ENCODE peak calls at places on chromosomes 5 and 9, in four cellular contexts. B is mucosa of descending colon; Z is CD4-positive, CD25-positive, alpha-beta regulatory T cell; S is aorta. W is an unnamed sample.

GRCh38 chr5:99815-100214 is 7.8 kb downstream of the PLEKHG4B start:
- DNase-seq in S (no peak), B (no peak), Z (no peak), W (no peak)

GRCh38 chr5:55232985-55233928 is at the start of gene CCNO:
- DNase-seq in Z (peak; percentile 53), B (peak; percentile 72), S (peak; percentile 84), W (peak; percentile 81)

GRCh38 chr9:71647094-71647591 is 121.2 kb downstream of the CEMIP2 start:
- DNase-seq in S (peak; percentile 86), Z (no peak), B (peak; percentile 86), W (no peak)

GRCh38 chr5:36363101-36363500 is 61.4 kb upstream of the RANBP3L start:
- DNase-seq in S (no peak), B (no peak), Z (no peak), W (no peak)

GRCh38 chr5:76521240-76521758 is 101.9 kb downstream of the F2RL2 start:
- DNase-seq in B (no peak), S (no peak), Z (no peak), W (no peak)

GRCh38 chr9:70110194-70111041 is 66.8 kb downstream of the MAMDC2 start:
- DNase-seq in S (no peak), B (no peak), Z (no peak), W (no peak)

GRCh38 chr5:39102684-39103155 is 28.5 kb upstream of the RICTOR start:
- DNase-seq in Z (no peak), S (no peak), B (no peak), W (no peak)

GRCh38 chr5:32363030-32363429 is 50.3 kb upstream of the MTMR12 start:
- DNase-seq in Z (no peak), B (no peak), S (no peak), W (no peak)

GRCh38 chr5:34522599-34523381 is 133.3 kb upstream of the RAI14 start:
- DNase-seq in S (peak; percentile 76), Z (peak; percentile 32), B (peak; percentile 87), W (peak; percentile 72)

GRCh38 chr5:2187156-2187555 is 304.4 kb upstream of the IRX4 start:
- DNase-seq in S (no peak), B (no peak), Z (no peak), W (no peak)

GRCh38 chr5:159444441-159445082 is 114.3 kb upstream of the IL12B start:
- DNase-seq in S (no peak), Z (no peak), B (no peak), W (no peak)

GRCh38 chr5:73447234-73448071 is 1.1 kb downstream of the FOXD1 start:
- DNase-seq in B (peak; percentile 29), Z (peak; percentile 57), S (peak; percentile 68), W (peak; percentile 63)

GRCh38 chr5:20034717-20035116 is 46.7 kb upstream of the CDH18 start:
- DNase-seq in Z (no peak), S (no peak), B (no peak), W (no peak)

GRCh38 chr5:53779541-53779981 is 219.1 kb downstream of the NDUFS4 start:
- DNase-seq in Z (no peak), S (no peak), B (no peak), W (no peak)

GRCh38 chr5:177300236-177300880 is 3.2 kb downstream of the RAB24 start:
- DNase-seq in B (peak; percentile 79), S (peak; percentile 80), Z (peak; percentile 34), W (no peak)
- H3K4me1 ChIP-seq in B (peaks cover 51% of the 10 kb centered on the region), S (no peaks in the 10 kb centered on the region), Z (peaks cover 70% of the 10 kb centered on the region), W (no peaks in the 10 kb centered on the region)

GRCh38 chr9:14315754-14316573 is 2.0 kb upstream of the NFIB start:
- DNase-seq in Z (no peak), S (peak; percentile 52), B (peak; percentile 40), W (peak; percentile 49)
- H3K4me1 ChIP-seq in Z (peaks cover 24% of the 10 kb centered on the region), S (no peaks in the 10 kb centered on the region), B (peaks cover 18% of the 10 kb centered on the region), W (peaks cover 11% of the 10 kb centered on the region)

GRCh38 chr5:151138114-151138513 is 19.5 kb downstream of the ANXA6 start:
- DNase-seq in B (no peak), Z (no peak), S (no peak), W (no peak)
- H3K4me1 ChIP-seq in B (peaks cover 11% of the 10 kb centered on the region), Z (peaks cover 57% of the 10 kb centered on the region), S (no peaks in the 10 kb centered on the region), W (no peaks in the 10 kb centered on the region)

GRCh38 chr9:134373953-134374300 is 47.7 kb downstream of the RXRA start:
- DNase-seq in B (no peak), S (no peak), Z (no peak), W (no peak)

GRCh38 chr9:134375430-134376385 is 49.5 kb downstream of the RXRA start:
- DNase-seq in B (no peak), Z (no peak), S (peak; percentile 80), W (peak; percentile 34)

GRCh38 chr9:134375011-134375390 is 48.7 kb downstream of the RXRA start:
- DNase-seq in B (no peak), S (peak; percentile 74), Z (no peak), W (no peak)

GRCh38 chr9:134373269-134373668 is 47.0 kb downstream of the RXRA start:
- DNase-seq in B (no peak), S (no peak), Z (no peak), W (no peak)

GRCh38 chr9:134374301-134375010 is 48.2 kb downstream of the RXRA start:
- DNase-seq in Z (no peak), B (no peak), S (peak; percentile 70), W (no peak)
- H3K4me1 ChIP-seq in Z (no peaks in the 10 kb centered on the region), B (peaks cover 74% of the 10 kb centered on the region), S (no peaks in the 10 kb centered on the region), W (peaks cover 28% of the 10 kb centered on the region)